ENCODE peak calls at places on chromosomes 4 and X, in ten cellular contexts. One of them, this sample, is unnamed.

GRCh38 chrX:82765806-82766205 is 742.3 kb upstream of the POU3F4 start:
- DNase-seq in suprapubic skin: no peak
- DNase-seq in kidney epithelial cell: no peak
- DNase-seq in AG09309: no peak
- DNase-seq in tibial artery: no peak
- DNase-seq in lower lobe of right lung: no peak
- DNase-seq in choroid plexus epithelial cell: peak
- DNase-seq in HFF-Myc: no peak
- DNase-seq in A549: no peak
- DNase-seq in K562: no peak
- DNase-seq in this sample: no peak

GRCh38 chr4:42824278-42824977 is 68.1 kb upstream of the GRXCR1 start:
- DNase-seq in suprapubic skin: no peak
- DNase-seq in kidney epithelial cell: no peak
- DNase-seq in choroid plexus epithelial cell: no peak
- DNase-seq in A549: no peak
- DNase-seq in lower lobe of right lung: no peak
- DNase-seq in HFF-Myc: no peak
- DNase-seq in tibial artery: no peak
- DNase-seq in AG09309: no peak
- DNase-seq in K562: no peak
- DNase-seq in this sample: no peak

GRCh38 chr4:8188085-8188484 is 11.0 kb upstream of the SH3TC1 start:
- DNase-seq in tibial artery: no peak
- DNase-seq in choroid plexus epithelial cell: no peak
- DNase-seq in AG09309: no peak
- DNase-seq in kidney epithelial cell: no peak
- DNase-seq in lower lobe of right lung: no peak
- DNase-seq in K562: no peak
- DNase-seq in A549: peak
- DNase-seq in suprapubic skin: no peak
- DNase-seq in HFF-Myc: no peak
- DNase-seq in this sample: no peak

GRCh38 chrX:11890843-11891514 is 132.9 kb downstream of the MSL3 start:
- DNase-seq in suprapubic skin: peak
- DNase-seq in tibial artery: peak
- DNase-seq in choroid plexus epithelial cell: no peak
- DNase-seq in K562: no peak
- DNase-seq in AG09309: no peak
- DNase-seq in lower lobe of right lung: peak
- DNase-seq in A549: no peak
- DNase-seq in kidney epithelial cell: no peak
- DNase-seq in HFF-Myc: no peak
- DNase-seq in this sample: no peak

GRCh38 chrX:1336331-1337143 is at the start of gene IL3RA:
- DNase-seq in choroid plexus epithelial cell: peak
- DNase-seq in AG09309: no peak
- DNase-seq in suprapubic skin: no peak
- DNase-seq in HFF-Myc: no peak
- DNase-seq in K562: no peak
- DNase-seq in A549: no peak
- DNase-seq in kidney epithelial cell: no peak
- DNase-seq in tibial artery: peak
- DNase-seq in lower lobe of right lung: peak
- DNase-seq in this sample: no peak

GRCh38 chr4:73593631-73594241 is 26.5 kb downstream of the RASSF6 start:
- DNase-seq in HFF-Myc: no peak
- DNase-seq in tibial artery: no peak
- DNase-seq in kidney epithelial cell: no peak
- DNase-seq in lower lobe of right lung: no peak
- DNase-seq in choroid plexus epithelial cell: peak
- DNase-seq in suprapubic skin: no peak
- DNase-seq in A549: no peak
- DNase-seq in K562: no peak
- DNase-seq in AG09309: no peak
- DNase-seq in this sample: no peak

GRCh38 chr4:109046549-109047171 is 255.8 kb downstream of the COL25A1 start:
- DNase-seq in choroid plexus epithelial cell: peak
- DNase-seq in K562: no peak
- DNase-seq in A549: no peak
- DNase-seq in AG09309: peak
- DNase-seq in HFF-Myc: no peak
- DNase-seq in lower lobe of right lung: no peak
- DNase-seq in suprapubic skin: no peak
- DNase-seq in kidney epithelial cell: no peak
- DNase-seq in tibial artery: no peak
- DNase-seq in this sample: peak

GRCh38 chrX:4841216-4841745 is 1127.8 kb upstream of the PRKX start:
- DNase-seq in K562: no peak
- DNase-seq in kidney epithelial cell: no peak
- DNase-seq in tibial artery: no peak
- DNase-seq in choroid plexus epithelial cell: no peak
- DNase-seq in A549: no peak
- DNase-seq in AG09309: no peak
- DNase-seq in suprapubic skin: no peak
- DNase-seq in HFF-Myc: no peak
- DNase-seq in lower lobe of right lung: no peak
- DNase-seq in this sample: no peak

GRCh38 chr4:183773790-183774189 is 114.7 kb downstream of the TRAPPC11 start:
- DNase-seq in A549: no peak
- DNase-seq in HFF-Myc: no peak
- DNase-seq in tibial artery: no peak
- DNase-seq in kidney epithelial cell: no peak
- DNase-seq in suprapubic skin: no peak
- DNase-seq in lower lobe of right lung: no peak
- DNase-seq in choroid plexus epithelial cell: no peak
- DNase-seq in K562: no peak
- DNase-seq in AG09309: no peak
- DNase-seq in this sample: no peak

GRCh38 chrX:81957900-81958545 is 756.1 kb downstream of the SH3BGRL start:
- DNase-seq in K562: no peak
- DNase-seq in AG09309: no peak
- DNase-seq in kidney epithelial cell: no peak
- DNase-seq in lower lobe of right lung: no peak
- DNase-seq in A549: peak
- DNase-seq in suprapubic skin: no peak
- DNase-seq in HFF-Myc: no peak
- DNase-seq in choroid plexus epithelial cell: peak
- DNase-seq in tibial artery: no peak
- DNase-seq in this sample: no peak

GRCh38 chr4:105822061-105822460 is 73.2 kb upstream of the NPNT start:
- DNase-seq in HFF-Myc: no peak
- DNase-seq in K562: no peak
- DNase-seq in suprapubic skin: no peak
- DNase-seq in lower lobe of right lung: no peak
- DNase-seq in tibial artery: no peak
- DNase-seq in A549: no peak
- DNase-seq in AG09309: no peak
- DNase-seq in choroid plexus epithelial cell: no peak
- DNase-seq in kidney epithelial cell: no peak
- DNase-seq in this sample: no peak

GRCh38 chr4:79886557-79886956 is 186.5 kb downstream of the ANTXR2 start:
- DNase-seq in A549: no peak
- DNase-seq in kidney epithelial cell: no peak
- DNase-seq in AG09309: no peak
- DNase-seq in K562: no peak
- DNase-seq in HFF-Myc: no peak
- DNase-seq in choroid plexus epithelial cell: peak
- DNase-seq in lower lobe of right lung: no peak
- DNase-seq in suprapubic skin: no peak
- DNase-seq in tibial artery: no peak
- DNase-seq in this sample: no peak

GRCh38 chr4:3303445-3303824 is 10.6 kb downstream of the RGS12 start:
- DNase-seq in suprapubic skin: no peak
- DNase-seq in AG09309: no peak
- DNase-seq in HFF-Myc: no peak
- DNase-seq in lower lobe of right lung: no peak
- DNase-seq in kidney epithelial cell: no peak
- DNase-seq in A549: no peak
- DNase-seq in choroid plexus epithelial cell: no peak
- DNase-seq in tibial artery: no peak
- DNase-seq in K562: no peak
- DNase-seq in this sample: no peak

GRCh38 chr4:127870688-127871087 is 10.0 kb upstream of the PLK4 start:
- DNase-seq in kidney epithelial cell: peak
- DNase-seq in AG09309: peak
- DNase-seq in A549: no peak
- DNase-seq in suprapubic skin: no peak
- DNase-seq in tibial artery: no peak
- DNase-seq in HFF-Myc: peak
- DNase-seq in K562: no peak
- DNase-seq in lower lobe of right lung: no peak
- DNase-seq in choroid plexus epithelial cell: peak
- DNase-seq in this sample: peak

GRCh38 chr4:152010680-152011079 is 249.9 kb upstream of the GATB start:
- DNase-seq in lower lobe of right lung: no peak
- DNase-seq in HFF-Myc: no peak
- DNase-seq in AG09309: no peak
- DNase-seq in choroid plexus epithelial cell: no peak
- DNase-seq in K562: no peak
- DNase-seq in A549: no peak
- DNase-seq in suprapubic skin: no peak
- DNase-seq in tibial artery: no peak
- DNase-seq in kidney epithelial cell: no peak
- DNase-seq in this sample: no peak

GRCh38 chr4:184782731-184783472 is 42.9 kb downstream of the ACSL1 start:
- DNase-seq in lower lobe of right lung: no peak
- DNase-seq in K562: no peak
- DNase-seq in A549: no peak
- DNase-seq in tibial artery: no peak
- DNase-seq in kidney epithelial cell: no peak
- DNase-seq in choroid plexus epithelial cell: no peak
- DNase-seq in suprapubic skin: no peak
- DNase-seq in AG09309: no peak
- DNase-seq in HFF-Myc: no peak
- DNase-seq in this sample: no peak

GRCh38 chr4:634599-634985 is 9.2 kb downstream of the PDE6B start:
- DNase-seq in HFF-Myc: no peak
- DNase-seq in A549: no peak
- DNase-seq in kidney epithelial cell: no peak
- DNase-seq in suprapubic skin: peak
- DNase-seq in tibial artery: no peak
- DNase-seq in choroid plexus epithelial cell: no peak
- DNase-seq in K562: no peak
- DNase-seq in lower lobe of right lung: no peak
- DNase-seq in AG09309: no peak
- DNase-seq in this sample: no peak

GRCh38 chr4:17577660-17578481 is 873 bp downstream of the LAP3 start:
- DNase-seq in tibial artery: peak
- DNase-seq in A549: peak
- DNase-seq in lower lobe of right lung: peak
- DNase-seq in kidney epithelial cell: no peak
- DNase-seq in HFF-Myc: no peak
- DNase-seq in K562: no peak
- DNase-seq in AG09309: no peak
- DNase-seq in choroid plexus epithelial cell: peak
- DNase-seq in suprapubic skin: peak
- DNase-seq in this sample: no peak
- TF ChIP-seq CTCF in tibial artery: no peak
- TF ChIP-seq CTCF in A549: no peak
- TF ChIP-seq CTCF in lower lobe of right lung: no peak
- TF ChIP-seq CTCF in kidney epithelial cell: peak
- TF ChIP-seq CTCF in HFF-Myc: no peak
- TF ChIP-seq CTCF in K562: peak
- TF ChIP-seq CTCF in AG09309: no peak
- TF ChIP-seq CTCF in choroid plexus epithelial cell: no peak
- TF ChIP-seq CTCF in suprapubic skin: no peak
- TF ChIP-seq CTCF in this sample: no peak

GRCh38 chr4:123545569-123546122 is 149.1 kb downstream of the SPRY1 start:
- DNase-seq in K562: no peak
- DNase-seq in kidney epithelial cell: no peak
- DNase-seq in lower lobe of right lung: no peak
- DNase-seq in suprapubic skin: no peak
- DNase-seq in HFF-Myc: no peak
- DNase-seq in choroid plexus epithelial cell: no peak
- DNase-seq in AG09309: no peak
- DNase-seq in tibial artery: no peak
- DNase-seq in A549: no peak
- DNase-seq in this sample: no peak
- H3K4me3 ChIP-seq in K562: no peak
- H3K4me3 ChIP-seq in kidney epithelial cell: no peak
- H3K4me3 ChIP-seq in lower lobe of right lung: no peak
- H3K4me3 ChIP-seq in suprapubic skin: no peak
- H3K4me3 ChIP-seq in HFF-Myc: no peak
- H3K4me3 ChIP-seq in choroid plexus epithelial cell: no peak
- H3K4me3 ChIP-seq in AG09309: no peak
- H3K4me3 ChIP-seq in tibial artery: no peak
- H3K4me3 ChIP-seq in A549: no peak
- H3K4me3 ChIP-seq in this sample: no peak

GRCh38 chr4:96483308-96484030 is 643.6 kb downstream of the PDHA2 start:
- DNase-seq in AG09309: no peak
- DNase-seq in lower lobe of right lung: no peak
- DNase-seq in K562: no peak
- DNase-seq in kidney epithelial cell: no peak
- DNase-seq in tibial artery: no peak
- DNase-seq in HFF-Myc: no peak
- DNase-seq in suprapubic skin: no peak
- DNase-seq in choroid plexus epithelial cell: peak
- DNase-seq in A549: no peak
- DNase-seq in this sample: no peak
- TF ChIP-seq CTCF in AG09309: no peak
- TF ChIP-seq CTCF in lower lobe of right lung: no peak
- TF ChIP-seq CTCF in K562: no peak
- TF ChIP-seq CTCF in kidney epithelial cell: peak
- TF ChIP-seq CTCF in tibial artery: no peak
- TF ChIP-seq CTCF in HFF-Myc: no peak
- TF ChIP-seq CTCF in suprapubic skin: no peak
- TF ChIP-seq CTCF in choroid plexus epithelial cell: peak
- TF ChIP-seq CTCF in A549: no peak
- TF ChIP-seq CTCF in this sample: no peak

GRCh38 chr4:30722092-30722915 is 2.1 kb downstream of the PCDH7 start:
- DNase-seq in A549: no peak
- DNase-seq in suprapubic skin: no peak
- DNase-seq in tibial artery: peak
- DNase-seq in AG09309: no peak
- DNase-seq in choroid plexus epithelial cell: no peak
- DNase-seq in kidney epithelial cell: no peak
- DNase-seq in K562: no peak
- DNase-seq in HFF-Myc: no peak
- DNase-seq in lower lobe of right lung: no peak
- DNase-seq in this sample: no peak

GRCh38 chr4:30721353-30722091 is 1.4 kb downstream of the PCDH7 start:
- DNase-seq in choroid plexus epithelial cell: peak
- DNase-seq in K562: no peak
- DNase-seq in AG09309: no peak
- DNase-seq in kidney epithelial cell: no peak
- DNase-seq in tibial artery: peak
- DNase-seq in suprapubic skin: no peak
- DNase-seq in HFF-Myc: no peak
- DNase-seq in A549: peak
- DNase-seq in lower lobe of right lung: no peak
- DNase-seq in this sample: no peak

GRCh38 chr4:30720656-30721352 is 635 bp downstream of the PCDH7 start:
- DNase-seq in HFF-Myc: no peak
- DNase-seq in tibial artery: peak
- DNase-seq in AG09309: no peak
- DNase-seq in kidney epithelial cell: no peak
- DNase-seq in K562: no peak
- DNase-seq in choroid plexus epithelial cell: peak
- DNase-seq in lower lobe of right lung: no peak
- DNase-seq in A549: peak
- DNase-seq in suprapubic skin: no peak
- DNase-seq in this sample: no peak

GRCh38 chr4:30724217-30724616 is 4.0 kb downstream of the PCDH7 start:
- DNase-seq in kidney epithelial cell: no peak
- DNase-seq in tibial artery: no peak
- DNase-seq in AG09309: no peak
- DNase-seq in K562: no peak
- DNase-seq in A549: no peak
- DNase-seq in suprapubic skin: no peak
- DNase-seq in HFF-Myc: no peak
- DNase-seq in lower lobe of right lung: no peak
- DNase-seq in choroid plexus epithelial cell: no peak
- DNase-seq in this sample: no peak

GRCh38 chr4:30722916-30723270 is 2.7 kb downstream of the PCDH7 start:
- DNase-seq in choroid plexus epithelial cell: no peak
- DNase-seq in K562: no peak
- DNase-seq in AG09309: no peak
- DNase-seq in HFF-Myc: no peak
- DNase-seq in tibial artery: peak
- DNase-seq in kidney epithelial cell: no peak
- DNase-seq in lower lobe of right lung: no peak
- DNase-seq in suprapubic skin: no peak
- DNase-seq in A549: no peak
- DNase-seq in this sample: no peak
- H3K4me3 ChIP-seq in choroid plexus epithelial cell: peak
- H3K4me3 ChIP-seq in K562: no peak
- H3K4me3 ChIP-seq in AG09309: peak
- H3K4me3 ChIP-seq in HFF-Myc: no peak
- H3K4me3 ChIP-seq in tibial artery: peak
- H3K4me3 ChIP-seq in kidney epithelial cell: peak
- H3K4me3 ChIP-seq in lower lobe of right lung: peak
- H3K4me3 ChIP-seq in suprapubic skin: peak
- H3K4me3 ChIP-seq in A549: no peak
- H3K4me3 ChIP-seq in this sample: peak

This sample was measured in AG04449.